ENCODE peak calls at places on chromosomes 7 and 10, in eight cellular contexts. P, I, C, D, Y, J, X and Q are unnamed samples.

GRCh38 chr7:128767475-128768110 is 8.0 kb downstream of the OPN1SW start:
- DNase-seq in P (no peak), I (no peak), C (no peak), D (no peak), Y (no peak), J (no peak), X (no peak), Q (no peak)

GRCh38 chr7:153423190-153423549 is 629.0 kb upstream of the DPP6 start:
- DNase-seq in P (no peak), I (no peak), C (no peak), D (no peak), Y (no peak), J (no peak), X (no peak), Q (no peak)

GRCh38 chr7:24756545-24756988 is 697 bp downstream of the GSDME start:
- DNase-seq in P (no peak), I (no peak), C (no peak), D (no peak), Y (no peak), J (no peak), X (peak; percentile 54), Q (no peak)

GRCh38 chr7:29639887-29640600 is 76.4 kb downstream of the PRR15 start:
- DNase-seq in P (no peak), I (no peak), C (no peak), D (no peak), Y (no peak), J (peak; percentile 19), X (no peak), Q (no peak)

GRCh38 chr7:147858421-147858820 is 732.1 kb upstream of the C7orf33 start:
- DNase-seq in P (no peak), I (no peak), C (no peak), D (no peak), Y (no peak), J (no peak), X (no peak), Q (no peak)

GRCh38 chr7:158976468-158976848 is 120.1 kb downstream of the DYNC2I1 start:
- DNase-seq in P (no peak), I (no peak), C (no peak), D (no peak), Y (no peak), J (no peak), X (no peak), Q (no peak)

GRCh38 chr7:10913457-10913856 is 60.2 kb upstream of the PHF14 start:
- DNase-seq in P (no peak), I (no peak), C (no peak), D (no peak), Y (no peak), J (no peak), X (no peak), Q (no peak)

GRCh38 chr7:158858592-158859503 is 2.5 kb downstream of the DYNC2I1 start:
- DNase-seq in P (no peak), I (no peak), C (no peak), D (no peak), Y (no peak), J (peak; percentile 3), X (no peak), Q (no peak)

GRCh38 chr7:37999673-38000072 is 79.2 kb downstream of the EPDR1 start:
- DNase-seq in P (no peak), I (no peak), C (no peak), D (peak; percentile 62), Y (peak; percentile 34), J (no peak), X (no peak), Q (no peak)

GRCh38 chr7:98862716-98863420 is 6.9 kb downstream of the TMEM130 start:
- DNase-seq in P (no peak), I (no peak), C (no peak), D (no peak), Y (no peak), J (no peak), X (no peak), Q (no peak)

GRCh38 chr10:21990449-21990848 is 13.1 kb downstream of the DNAJC1 start:
- DNase-seq in P (no peak), I (no peak), C (no peak), D (no peak), Y (no peak), J (no peak), X (no peak), Q (no peak)

GRCh38 chr10:21991785-21992184 is 11.7 kb downstream of the DNAJC1 start:
- DNase-seq in P (no peak), I (no peak), C (no peak), D (no peak), Y (no peak), J (no peak), X (no peak), Q (no peak)

GRCh38 chr10:21993360-21994001 is 10.0 kb downstream of the DNAJC1 start:
- DNase-seq in P (no peak), I (no peak), C (no peak), D (peak; percentile 53), Y (peak; percentile 53), J (peak; percentile 26), X (no peak), Q (no peak)

GRCh38 chr10:21985541-21985940 is 18.0 kb downstream of the DNAJC1 start:
- DNase-seq in P (no peak), I (no peak), C (no peak), D (peak; percentile 75), Y (peak; percentile 49), J (no peak), X (no peak), Q (no peak)

DNA sequence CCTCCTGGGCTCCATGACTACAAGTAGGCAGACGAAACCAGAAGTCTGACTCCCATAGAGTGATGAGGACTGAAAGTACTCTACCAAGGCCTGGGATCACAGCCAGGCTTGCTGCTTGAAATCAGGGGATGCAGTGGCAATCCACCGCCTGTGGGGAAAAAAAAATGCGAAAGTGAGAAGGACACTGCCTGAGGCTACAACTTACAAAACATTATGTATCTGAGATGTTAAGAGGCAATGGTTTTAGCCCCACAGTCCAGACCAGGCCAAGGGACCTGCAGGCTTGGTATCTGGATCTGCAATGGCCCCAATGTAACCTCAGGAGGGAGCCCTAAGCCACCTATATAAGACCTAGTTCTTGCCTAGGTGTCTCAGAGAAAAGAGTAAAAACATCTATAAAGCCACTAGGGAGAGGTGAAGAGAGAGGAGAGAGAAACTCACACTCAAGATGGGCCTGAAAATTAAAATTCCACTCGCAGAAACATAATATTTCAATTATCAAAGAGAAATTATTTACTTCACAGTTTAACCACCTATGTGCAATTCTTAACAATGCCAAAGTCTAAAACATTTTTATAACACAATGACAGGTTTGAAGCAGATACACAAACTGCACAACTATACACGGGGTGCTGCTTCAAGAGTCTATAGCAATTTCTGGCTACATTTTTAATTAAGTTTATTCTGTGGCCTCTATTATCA is 13.9 kb downstream of the DNAJC1 start:
- DNase-seq in P (peak; percentile 54), I (peak; percentile 17), C (peak; percentile 68), D (peak; percentile 65), Y (peak; percentile 88), J (peak; percentile 63), X (peak; percentile 62), Q (no peak)
- TF ChIP-seq CTCF in P (peak; percentile 66), I (peak; percentile 43), C (peak; percentile 59), D (peak; percentile 51), Y (peak; percentile 59), J (peak; percentile 75), X (no peak), Q (peak; percentile 59)

GRCh38 chr7:4612939-4613841 is 68.9 kb upstream of the FOXK1 start:
- DNase-seq in P (no peak), I (no peak), C (no peak), D (peak; percentile 24), Y (peak; percentile 62), J (no peak), X (no peak), Q (no peak)
- H3K4me3 ChIP-seq in P (no peak overlapping the region), I (peak overlapping the region; percentile 11), C (peak overlapping the region; percentile 31), D (peak overlapping the region; percentile 15), Y (peak overlapping the region; percentile 40), J (no peak overlapping the region), X (peak overlapping the region; percentile 9), Q (no peak overlapping the region)

GRCh38 chr7:48149058-48149457 is 22.2 kb upstream of the ABCA13 start:
- DNase-seq in P (no peak), I (no peak), C (no peak), D (no peak), Y (no peak), J (no peak), X (no peak), Q (no peak)

GRCh38 chr7:48150086-48150485 is 21.2 kb upstream of the ABCA13 start:
- DNase-seq in P (no peak), I (no peak), C (no peak), D (no peak), Y (no peak), J (no peak), X (no peak), Q (no peak)

GRCh38 chr7:48158404-48158803 is 12.9 kb upstream of the ABCA13 start:
- DNase-seq in P (no peak), I (no peak), C (no peak), D (no peak), Y (peak; percentile 65), J (no peak), X (no peak), Q (no peak)

GRCh38 chr7:48154792-48155413 is 16.4 kb upstream of the ABCA13 start:
- DNase-seq in P (peak; percentile 48), I (no peak), C (no peak), D (peak; percentile 50), Y (peak; percentile 80), J (peak; percentile 61), X (peak; percentile 84), Q (no peak)
- TF ChIP-seq CTCF in P (peak; percentile 79), I (peak; percentile 15), C (peak; percentile 53), D (peak; percentile 76), Y (peak; percentile 88), J (peak; percentile 88), X (no peak), Q (peak; percentile 72)

DNA sequence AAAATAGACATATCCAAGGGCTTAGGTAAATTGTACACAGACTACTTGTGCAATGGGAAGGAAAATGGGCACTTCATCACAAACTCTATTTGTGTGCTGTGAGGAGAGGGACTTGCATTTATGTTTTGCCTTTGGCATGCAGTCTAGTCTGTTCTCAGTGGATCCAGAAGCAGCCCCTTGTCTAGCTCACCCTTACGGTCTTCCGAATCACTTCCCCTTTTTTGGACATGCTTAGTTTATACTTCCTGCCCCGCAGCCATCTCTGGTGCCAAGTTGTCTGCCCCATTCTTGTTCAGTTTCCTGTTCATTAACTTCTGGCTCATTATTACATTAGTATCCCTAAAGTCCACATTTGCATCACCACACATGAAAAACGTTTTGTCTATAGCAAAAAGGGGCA is 161.6 kb downstream of the NRCAM start:
- DNase-seq in P (no peak), I (no peak), C (no peak), D (no peak), Y (no peak), J (no peak), X (no peak), Q (no peak)
- H3K4me3 ChIP-seq in P (no peak overlapping the region), I (no peak overlapping the region), C (no peak overlapping the region), D (no peak overlapping the region), Y (no peak overlapping the region), J (no peak overlapping the region), X (no peak overlapping the region), Q (no peak overlapping the region)

DNA sequence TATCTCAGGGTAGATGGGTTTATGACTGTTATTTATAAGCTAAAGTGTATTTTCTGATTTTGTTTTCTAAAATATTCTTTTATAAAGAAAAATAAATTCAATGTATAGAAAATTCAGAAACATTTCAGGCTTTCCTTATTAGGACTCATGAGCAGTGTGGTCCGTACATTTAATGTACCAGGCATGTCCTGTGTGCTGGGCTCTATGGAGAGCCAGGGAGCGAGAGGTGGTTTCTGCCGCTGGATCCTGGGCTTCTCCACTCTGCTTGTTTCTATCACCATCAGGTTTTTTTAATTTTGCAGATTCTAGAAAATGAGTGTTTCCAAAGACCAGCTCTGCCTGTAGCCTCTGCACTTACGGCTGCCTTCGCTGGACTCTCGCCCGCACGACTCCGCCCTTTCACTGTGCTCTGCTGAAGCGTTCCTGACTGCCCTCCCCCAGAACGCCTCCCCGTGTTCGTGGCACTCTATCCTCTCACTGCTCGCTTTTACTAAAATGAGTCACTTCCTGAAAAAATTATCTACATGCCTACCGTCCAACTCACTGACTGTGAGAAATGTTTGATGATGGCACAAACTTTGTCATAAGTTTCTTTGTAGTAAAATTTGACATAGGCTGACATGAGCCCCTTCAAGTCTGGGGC is 188.5 kb downstream of the ZMYND11 start:
- DNase-seq in P (peak; percentile 81), I (peak; percentile 63), C (peak; percentile 77), D (peak; percentile 97), Y (peak; percentile 98), J (peak; percentile 94), X (peak; percentile 80), Q (peak; percentile 88)
- TF ChIP-seq CTCF in P (no peak), I (no peak), C (no peak), D (no peak), Y (peak; percentile 22), J (no peak), X (no peak), Q (no peak)